ENCODE peak calls at places on chromosomes 13 and 19, in four cellular contexts. J is ureter; B is stimulated activated CD4-positive, alpha-beta T cell treated with anti-CD3 and anti-CD28 coated beads, Interleukin-1b, Interleukin-23, amount 100 ng/mL, for 24 hours; D is Kasumi-1. N is an unnamed sample.
A peak's percentile ranks its signal among the peaks of the same experiment; 100 is the strongest.

GRCh38 chr13:19178901-19179593 is 2.6 kb downstream of the TUBA3C start:
- DNase-seq in J (peak; percentile 9), B (no peak), D (no peak), N (no peak)

GRCh38 chr13:110263906-110264305 is 43.1 kb downstream of the COL4A1 start:
- DNase-seq in J (no peak), B (no peak), D (no peak), N (no peak)

GRCh38 chr13:35472308-35473008 is 4.0 kb downstream of the MAB21L1 start:
- DNase-seq in J (no peak), B (no peak), D (no peak), N (no peak)

GRCh38 chr13:110238795-110239194 is 68.2 kb downstream of the COL4A1 start:
- DNase-seq in J (no peak), B (no peak), D (no peak), N (no peak)

GRCh38 chr19:6761053-6761676 is 6.1 kb downstream of the SH2D3A start:
- DNase-seq in J (no peak), B (no peak), D (peak; percentile 34), N (no peak)

GRCh38 chr13:110015253-110015652 is 228.9 kb upstream of the IRS2 start:
- DNase-seq in J (peak; percentile 57), B (no peak), D (no peak), N (peak; percentile 42)

GRCh38 chr19:57314146-57314545 is 6.1 kb upstream of the ZNF543 start:
- DNase-seq in J (no peak), B (no peak), D (no peak), N (no peak)

GRCh38 chr19:35383536-35383935 is 12.7 kb downstream of the GPR42 start:
- DNase-seq in J (no peak), B (no peak), D (no peak), N (no peak)

GRCh38 chr13:95714142-95714832 is 37.3 kb downstream of the DNAJC3 start:
- DNase-seq in J (no peak), B (no peak), D (no peak), N (peak; percentile 79)

N was measured in astrocyte.